ENCODE peak calls at places on chromosomes 3 and 15, in five cellular contexts. N is cardiac muscle cell, Z is tibial artery, W is hepatocyte, R is breast epithelium. P is an unnamed sample. For H3K4me1, the result is how much of the 10 kb centered on the place peaks cover.

GRCh38 chr3:43223670-43224364 is 62.5 kb upstream of the SNRK start:
- DNase-seq in R (no peak), W (no peak), Z (no peak), N (no peak), P (no peak)

GRCh38 chr3:56801151-56801596 is 575 bp downstream of the ARHGEF3 start:
- DNase-seq in N (no peak), R (no peak), W (no peak), Z (no peak), P (no peak)

GRCh38 chr15:43903864-43904290 is 77.1 kb downstream of the WDR76 start:
- DNase-seq in R (no peak), W (peak), N (peak), Z (no peak), P (no peak)

GRCh38 chr15:61459785-61460707 is 230.9 kb upstream of the RORA start:
- DNase-seq in W (peak), N (no peak), Z (no peak), R (no peak), P (no peak)

GRCh38 chr15:100602822-100603393 is 519 bp downstream of the ASB7 start:
- DNase-seq in W (peak), N (peak), Z (no peak), R (no peak), P (no peak)

GRCh38 chr3:142808103-142808917 is 80.6 kb downstream of the PCOLCE2 start:
- DNase-seq in W (no peak), Z (no peak), N (no peak), R (no peak), P (no peak)

GRCh38 chr3:13093687-13094086 is 20.5 kb upstream of the IQSEC1 start:
- DNase-seq in W (no peak), N (no peak), R (no peak), Z (no peak), P (no peak)

GRCh38 chr15:98517051-98517450 is 131.3 kb upstream of the IGF1R start:
- DNase-seq in W (no peak), R (no peak), Z (no peak), N (no peak), P (no peak)

GRCh38 chr3:72492240-72492639 is 356.0 kb downstream of the SHQ1 start:
- DNase-seq in W (no peak), R (peak), Z (peak), N (no peak), P (no peak)

GRCh38 chr15:45088801-45089711 is 24.9 kb downstream of the DUOX2 start:
- DNase-seq in Z (peak), N (peak), W (peak), R (no peak), P (no peak)

GRCh38 chr3:182246870-182247269 is 535.1 kb downstream of the SOX2 start:
- DNase-seq in N (no peak), Z (no peak), R (no peak), W (no peak), P (no peak)

GRCh38 chr3:62686486-62686885 is 188.7 kb downstream of the CADPS start:
- DNase-seq in Z (no peak), R (no peak), N (no peak), W (no peak), P (no peak)

GRCh38 chr3:63964287-63965073 is 52.3 kb upstream of the SCAANT1 start:
- DNase-seq in N (peak), Z (no peak), W (no peak), R (no peak), P (no peak)

GRCh38 chr3:27326211-27326948 is 42.8 kb downstream of the NEK10 start:
- DNase-seq in W (peak), Z (no peak), R (no peak), N (no peak), P (no peak)

GRCh38 chr15:101128191-101128590 is 123.7 kb downstream of the CHSY1 start:
- DNase-seq in Z (no peak), R (no peak), W (peak), N (no peak), P (no peak)

GRCh38 chr3:106341090-106341489 is 472.3 kb upstream of the CBLB start:
- DNase-seq in W (no peak), Z (no peak), N (no peak), R (no peak), P (no peak)

GRCh38 chr3:170476291-170476690 is 57.6 kb downstream of the CLDN11 start:
- DNase-seq in R (no peak), Z (no peak), N (no peak), W (no peak), P (no peak)

GRCh38 chr15:96119734-96120133 is 210.8 kb upstream of the NR2F2 start:
- DNase-seq in R (no peak), N (no peak), W (no peak), Z (no peak), P (no peak)

GRCh38 chr3:174547801-174548200 is 311.3 kb upstream of the NAALADL2 start:
- DNase-seq in N (no peak), R (no peak), W (no peak), Z (no peak), P (no peak)

GRCh38 chr3:151322549-151322948 is 5.9 kb upstream of the GPR87 start:
- DNase-seq in W (no peak), R (no peak), Z (no peak), N (no peak), P (no peak)

GRCh38 chr3:173396191-173397041 is 1.1 kb upstream of the NLGN1 start:
- DNase-seq in W (peak), R (no peak), Z (no peak), N (peak), P (no peak)

GRCh38 chr3:129606522-129607390 is at the start of gene PLXND1:
- DNase-seq in N (peak), Z (peak), W (peak), R (peak), P (peak)

GRCh38 chr15:100081454-100081853 is 260.3 kb downstream of the ADAMTS17 start:
- DNase-seq in W (no peak), R (no peak), Z (no peak), N (no peak), P (no peak)

GRCh38 chr3:18812316-18812715 is 336.0 kb upstream of the KCNH8 start:
- DNase-seq in N (no peak), Z (no peak), R (no peak), W (peak), P (no peak)

GRCh38 chr15:40776537-40777141 is 6.9 kb downstream of the C15orf62 start:
- DNase-seq in N (no peak), W (no peak), R (peak), Z (no peak), P (no peak)

GRCh38 chr3:136962961-136963360 is 5.2 kb downstream of the IL20RB start:
- DNase-seq in R (no peak), Z (no peak), N (no peak), W (no peak), P (no peak)

GRCh38 chr3:5055352-5056004 is 66.6 kb upstream of the ARL8B start:
- DNase-seq in R (no peak), W (no peak), Z (no peak), N (no peak), P (no peak)

GRCh38 chr3:166444336-166444735 is 607.1 kb upstream of the BCHE start:
- DNase-seq in W (no peak), R (no peak), Z (no peak), N (no peak), P (no peak)

GRCh38 chr15:97745481-97746071 is 214.9 kb upstream of the ARRDC4 start:
- DNase-seq in N (peak), R (no peak), W (peak), Z (no peak), P (no peak)

GRCh38 chr3:53230041-53230621 is 25.7 kb downstream of the TKT start:
- DNase-seq in Z (no peak), N (no peak), W (no peak), R (no peak), P (no peak)

DNA sequence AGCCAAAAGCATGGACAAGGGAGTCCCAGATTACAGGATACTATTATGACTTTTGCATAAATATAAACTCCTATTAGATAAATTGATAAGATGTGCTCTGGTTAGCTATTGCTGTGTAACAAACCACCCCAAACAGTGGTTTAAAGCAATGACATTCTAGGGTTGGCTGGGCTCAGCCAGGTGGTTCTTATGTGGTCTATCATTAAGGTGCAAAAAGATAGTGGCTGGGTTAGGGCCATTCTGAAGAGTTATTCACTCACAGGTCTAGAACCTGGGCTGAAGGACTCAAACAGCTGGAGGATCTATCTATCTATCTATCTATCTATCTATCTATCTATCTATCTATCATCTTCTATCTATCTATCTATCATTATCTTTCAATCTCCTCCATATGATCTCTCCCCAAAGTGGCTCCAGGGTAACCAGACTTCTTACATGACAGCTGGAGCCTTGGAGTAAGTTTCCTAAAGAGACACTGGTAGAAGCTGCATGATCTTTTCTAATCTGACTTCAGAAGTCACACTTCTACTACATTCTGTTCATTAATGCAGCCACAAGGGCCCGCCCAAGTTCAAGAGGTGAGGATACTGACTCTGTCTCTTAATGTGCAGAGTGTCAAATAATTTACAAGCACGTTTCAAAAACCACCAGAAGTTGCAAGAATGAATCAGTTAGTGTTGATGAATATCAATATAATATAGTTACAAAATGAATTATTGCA is 74.9 kb upstream of the XCR1 start:
- DNase-seq in N (no peak), Z (no peak), W (no peak), R (no peak), P (no peak)
- H3K4me1 ChIP-seq in N (under half), Z (under half), W (under half), R (under half), P (under half)

GRCh38 chr3:102332934-102333333 is 101.9 kb upstream of the ZPLD1 start:
- DNase-seq in N (no peak), Z (no peak), W (no peak), R (no peak), P (no peak)
- H3K4me3 ChIP-seq in N (no peak), Z (no peak), W (no peak), R (no peak), P (no peak)

DNA sequence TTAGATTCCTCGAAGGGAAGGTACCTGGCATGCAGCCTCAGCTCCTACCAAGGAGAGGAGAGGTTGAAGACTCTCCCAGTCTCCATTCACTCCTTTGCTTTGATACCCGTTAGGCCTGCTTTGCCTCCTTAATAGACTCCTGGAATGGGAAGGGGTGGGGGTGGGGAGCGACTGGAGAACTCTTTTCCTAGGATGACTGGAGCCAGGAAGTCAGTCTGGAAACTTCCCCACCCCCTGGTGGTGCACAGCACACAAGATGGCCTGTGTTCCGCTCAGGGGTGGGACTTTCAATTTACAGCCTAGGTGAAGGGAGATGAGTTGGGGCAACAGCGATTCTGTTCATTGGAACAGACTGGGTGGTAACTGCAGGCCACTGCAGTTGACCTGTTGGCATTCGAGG is 21.4 kb upstream of the CELF6 start:
- DNase-seq in W (peak), N (peak), Z (no peak), R (no peak), P (no peak)
- TF ChIP-seq CTCF in W (peak), N (peak), Z (no peak), R (no peak), P (no peak)

GRCh38 chr3:179603831-179604230 is 607 bp downstream of the MRPL47 start:
- DNase-seq in R (no peak), Z (no peak), N (no peak), W (no peak), P (no peak)

GRCh38 chr3:179608931-179609720 is 4.5 kb downstream of the NDUFB5 start:
- DNase-seq in N (no peak), W (no peak), R (no peak), Z (no peak), P (no peak)

GRCh38 chr3:179610066-179610465 is 5.5 kb downstream of the NDUFB5 start:
- DNase-seq in Z (no peak), N (no peak), W (no peak), R (no peak), P (no peak)

GRCh38 chr3:179604336-179605078 is at the start of the genes MRPL47 and NDUFB5:
- DNase-seq in W (peak), R (peak), Z (peak), N (peak), P (peak)

GRCh38 chr3:179606534-179607085 is 2.0 kb downstream of the NDUFB5 start:
- DNase-seq in N (no peak), R (no peak), Z (no peak), W (no peak), P (no peak)
- H3K4me1 ChIP-seq in N (under half), R (under half), Z (under half), W (under half), P (under half)